ENCODE peak calls at places on chromosomes 3 and 15, in six cellular contexts. Q is IMR-90, D is H9, A is neuronal stem cell, W is trophoblast cell, J is H1. E is an unnamed sample.

GRCh38 chr15:31390777-31391486 is 64.3 kb downstream of the KLF13 start:
- DNase-seq in Q (no peak), D (no peak), A (no peak), W (no peak), J (no peak), E (no peak)

GRCh38 chr3:170520996-170521395 is 64.9 kb downstream of the SLC7A14 start:
- DNase-seq in Q (peak), D (no peak), A (no peak), W (no peak), J (no peak), E (peak)

GRCh38 chr15:59172289-59172901 is 34.2 kb upstream of the LDHAL6B start:
- DNase-seq in Q (no peak), D (no peak), A (no peak), W (no peak), J (no peak), E (no peak)

GRCh38 chr15:99348412-99348811 is 97.1 kb downstream of the LRRC28 start:
- DNase-seq in Q (no peak), D (no peak), A (no peak), W (no peak), J (no peak), E (no peak)

GRCh38 chr15:70063284-70063991 is 34.3 kb downstream of the TLE3 start:
- DNase-seq in Q (no peak), D (no peak), A (no peak), W (no peak), J (no peak), E (no peak)

GRCh38 chr15:70466895-70467529 is 296.3 kb downstream of the UACA start:
- DNase-seq in Q (peak), D (peak), A (peak), W (peak), J (peak), E (peak)

GRCh38 chr3:156674911-156675743 is 737 bp downstream of the TIPARP start:
- DNase-seq in Q (peak), D (peak), A (peak), W (peak), J (peak), E (peak)

GRCh38 chr3:51269466-51269865 is 115.6 kb upstream of the MANF start:
- DNase-seq in Q (no peak), D (no peak), A (no peak), W (no peak), J (no peak), E (no peak)

GRCh38 chr3:151709847-151710246 is 23.9 kb upstream of the AADACL2 start:
- DNase-seq in Q (peak), D (no peak), A (no peak), W (no peak), J (no peak), E (peak)

GRCh38 chr3:52784021-52784621 is 6.7 kb downstream of the ITIH1 start:
- DNase-seq in Q (no peak), D (no peak), A (no peak), W (no peak), J (no peak), E (no peak)

GRCh38 chr3:9690451-9691450 is 12.9 kb upstream of the CPNE9 start:
- DNase-seq in Q (no peak), D (no peak), A (no peak), W (no peak), J (no peak), E (no peak)

GRCh38 chr3:68876112-68876713 is 56.1 kb downstream of the TAFA4 start:
- DNase-seq in Q (peak), D (no peak), A (peak), W (peak), J (no peak), E (peak)

GRCh38 chr3:172203522-172204258 is 164.3 kb downstream of the FNDC3B start:
- DNase-seq in Q (no peak), D (no peak), A (no peak), W (no peak), J (no peak), E (no peak)

GRCh38 chr15:60299452-60300047 is 98.2 kb downstream of the ANXA2 start:
- DNase-seq in Q (no peak), D (peak), A (no peak), W (no peak), J (no peak), E (no peak)

GRCh38 chr3:45098315-45098714 is 47.9 kb downstream of the CDCP1 start:
- DNase-seq in Q (no peak), D (no peak), A (no peak), W (no peak), J (no peak), E (peak)

GRCh38 chr3:100127792-100128191 is 13.5 kb upstream of the FILIP1L start:
- DNase-seq in Q (no peak), D (no peak), A (no peak), W (no peak), J (no peak), E (no peak)

GRCh38 chr15:40443255-40443654 is 2.5 kb downstream of the BAHD1 start:
- DNase-seq in Q (no peak), D (no peak), A (no peak), W (no peak), J (no peak), E (no peak)

GRCh38 chr3:191119415-191120295 is 79.4 kb upstream of the OSTN start:
- DNase-seq in Q (no peak), D (no peak), A (peak), W (no peak), J (no peak), E (no peak)

GRCh38 chr15:39458131-39458530 is 122.7 kb upstream of the THBS1 start:
- DNase-seq in Q (no peak), D (no peak), A (no peak), W (no peak), J (no peak), E (no peak)

GRCh38 chr15:75073197-75073596 is 49.8 kb downstream of the PPCDC start:
- DNase-seq in Q (no peak), D (no peak), A (no peak), W (no peak), J (no peak), E (no peak)
- H4K91ac ChIP-seq in Q (no peak), D (no peak), A (no peak), W (no peak), J (no peak), E (no peak)

GRCh38 chr3:8597515-8597853 is 47.1 kb downstream of the SSUH2 start:
- DNase-seq in Q (no peak), D (no peak), A (no peak), W (no peak), J (no peak), E (no peak)
- H2AFZ ChIP-seq in Q (no peak), D (no peak), A (no peak), W (no peak), J (no peak), E (no peak)

DNA sequence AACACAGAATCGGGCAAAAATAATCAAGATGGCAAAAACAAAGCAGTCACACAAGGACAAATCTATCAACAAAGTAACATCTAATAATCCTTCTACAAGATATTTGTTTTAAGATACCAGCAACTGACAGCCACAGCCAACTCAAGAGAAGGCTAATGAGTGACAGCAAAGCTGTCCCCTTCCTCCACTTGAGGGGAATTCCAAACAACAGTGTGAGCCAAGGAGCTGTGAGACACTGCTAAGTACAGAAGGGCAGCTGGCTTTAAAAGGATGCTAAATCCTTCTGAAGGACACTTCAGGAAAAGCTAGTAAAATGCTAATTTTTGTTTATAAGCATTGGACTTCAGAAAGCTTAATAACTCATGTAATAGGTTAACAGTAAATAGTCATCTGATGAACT is 120.4 kb upstream of the GOLGA8J start:
- DNase-seq in Q (no peak), D (no peak), A (no peak), W (no peak), J (no peak), E (no peak)
- H4K91ac ChIP-seq in Q (no peak), D (no peak), A (no peak), W (no peak), J (no peak), E (no peak)

DNA sequence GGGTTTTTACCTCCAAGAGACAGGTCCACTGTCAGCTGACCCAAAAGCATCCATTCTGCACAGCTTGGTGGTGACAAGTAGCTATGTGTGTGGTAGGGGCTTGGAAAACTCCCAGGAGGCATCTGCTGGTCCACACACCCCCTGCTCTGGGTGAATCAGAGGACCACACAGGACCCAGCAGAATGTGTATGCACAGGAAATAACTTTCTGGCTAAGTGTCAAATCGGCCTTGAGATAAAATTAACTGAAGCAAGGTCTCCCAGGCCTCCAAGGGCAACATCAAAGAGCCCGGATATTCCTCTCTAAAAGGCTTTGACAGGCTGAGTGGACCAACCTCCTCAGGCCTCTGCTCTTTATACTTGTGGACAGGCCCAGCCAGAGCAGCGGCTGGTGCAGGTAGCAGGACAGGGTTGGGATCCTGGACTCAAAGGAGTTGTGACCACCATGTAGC is 66.5 kb downstream of the CTNNB1 start:
- DNase-seq in Q (peak), D (no peak), A (no peak), W (no peak), J (no peak), E (peak)
- H2AFZ ChIP-seq in Q (peak), D (no peak), A (no peak), W (no peak), J (no peak), E (no peak)

GRCh38 chr3:162525052-162525451 is 1028.4 kb downstream of the OTOL1 start:
- DNase-seq in Q (peak), D (no peak), A (no peak), W (no peak), J (no peak), E (peak)
- H4K91ac ChIP-seq in Q (peak), D (no peak), A (no peak), W (no peak), J (no peak), E (no peak)

DNA sequence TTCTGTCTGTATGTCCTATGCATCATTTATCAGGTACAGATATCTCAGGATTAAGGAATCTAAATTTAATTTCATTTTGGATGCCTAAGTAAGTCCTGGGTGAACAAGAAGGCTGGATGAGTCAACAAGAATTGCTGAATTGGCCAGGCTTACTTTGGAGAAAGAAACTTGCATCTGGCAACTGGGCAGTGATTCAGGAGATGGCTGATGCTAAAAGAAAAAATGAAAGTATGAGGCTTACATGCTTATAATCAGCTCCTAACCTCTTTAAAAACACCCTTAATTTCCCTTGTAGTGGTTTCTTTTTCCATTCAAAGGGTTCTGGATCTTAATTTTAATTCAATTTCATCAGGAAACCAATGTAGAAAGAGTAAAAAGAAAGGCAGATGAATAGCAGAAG is 228.8 kb upstream of the PEX5L start:
- DNase-seq in Q (peak), D (no peak), A (no peak), W (no peak), J (no peak), E (no peak)
- H2AFZ ChIP-seq in Q (no peak), D (no peak), A (no peak), W (no peak), J (no peak), E (no peak)

GRCh38 chr3:112639451-112640332 is 1.3 kb downstream of the CCDC80 start:
- DNase-seq in Q (no peak), D (no peak), A (no peak), W (no peak), J (no peak), E (no peak)
- H4K91ac ChIP-seq in Q (peak), D (no peak), A (no peak), W (peak), J (peak), E (peak)

E was measured in mesenchymal stem cell.